ENCODE peak calls at places on chromosome 2, in eight cellular contexts. One of them, this sample, is unnamed.
A peak's percentile ranks its signal among the peaks of the same experiment; 100 is the strongest.

GRCh38 chr2:192675640-192676039 is 480.9 kb upstream of the TMEFF2 start:
- DNase-seq in BJ: no peak
- DNase-seq in astrocyte of the spinal cord: peak; percentile 7
- DNase-seq in CD4-positive, alpha-beta T cell: no peak
- DNase-seq in endothelial cell of umbilical vein: no peak
- DNase-seq in sigmoid colon: no peak
- DNase-seq in WTC11: no peak
- DNase-seq in brain microvascular endothelial cell: no peak
- DNase-seq in this sample: no peak

GRCh38 chr2:189092936-189093335 is 86.6 kb downstream of the COL5A2 start:
- DNase-seq in brain microvascular endothelial cell: peak; percentile 68
- DNase-seq in endothelial cell of umbilical vein: no peak
- DNase-seq in BJ: peak; percentile 47
- DNase-seq in sigmoid colon: peak; percentile 78
- DNase-seq in WTC11: no peak
- DNase-seq in CD4-positive, alpha-beta T cell: no peak
- DNase-seq in astrocyte of the spinal cord: peak; percentile 81
- DNase-seq in this sample: no peak

GRCh38 chr2:9207641-9208301 is 1.2 kb downstream of the ASAP2 start:
- DNase-seq in CD4-positive, alpha-beta T cell: no peak
- DNase-seq in WTC11: peak; percentile 53
- DNase-seq in endothelial cell of umbilical vein: peak; percentile 57
- DNase-seq in brain microvascular endothelial cell: no peak
- DNase-seq in sigmoid colon: no peak
- DNase-seq in astrocyte of the spinal cord: peak; percentile 33
- DNase-seq in BJ: no peak
- DNase-seq in this sample: no peak

GRCh38 chr2:39380525-39381150 is 56.4 kb downstream of the MAP4K3 start:
- DNase-seq in WTC11: no peak
- DNase-seq in brain microvascular endothelial cell: no peak
- DNase-seq in sigmoid colon: no peak
- DNase-seq in BJ: no peak
- DNase-seq in astrocyte of the spinal cord: peak; percentile 20
- DNase-seq in endothelial cell of umbilical vein: peak; percentile 5
- DNase-seq in CD4-positive, alpha-beta T cell: no peak
- DNase-seq in this sample: no peak

GRCh38 chr2:72198532-72199241 is 51.0 kb upstream of the CYP26B1 start:
- DNase-seq in WTC11: no peak
- DNase-seq in sigmoid colon: no peak
- DNase-seq in brain microvascular endothelial cell: peak; percentile 80
- DNase-seq in BJ: no peak
- DNase-seq in CD4-positive, alpha-beta T cell: no peak
- DNase-seq in endothelial cell of umbilical vein: peak; percentile 49
- DNase-seq in astrocyte of the spinal cord: peak; percentile 59
- DNase-seq in this sample: no peak

GRCh38 chr2:128317186-128317897 is 1.3 kb downstream of the HS6ST1 start:
- DNase-seq in BJ: no peak
- DNase-seq in WTC11: peak; percentile 65
- DNase-seq in brain microvascular endothelial cell: no peak
- DNase-seq in endothelial cell of umbilical vein: no peak
- DNase-seq in sigmoid colon: peak; percentile 65
- DNase-seq in CD4-positive, alpha-beta T cell: no peak
- DNase-seq in astrocyte of the spinal cord: no peak
- DNase-seq in this sample: peak; percentile 21

GRCh38 chr2:231791107-231791506 is 4.9 kb downstream of the COPS7B start:
- DNase-seq in brain microvascular endothelial cell: no peak
- DNase-seq in WTC11: no peak
- DNase-seq in endothelial cell of umbilical vein: no peak
- DNase-seq in astrocyte of the spinal cord: no peak
- DNase-seq in CD4-positive, alpha-beta T cell: no peak
- DNase-seq in sigmoid colon: no peak
- DNase-seq in BJ: no peak
- DNase-seq in this sample: no peak

GRCh38 chr2:98180456-98180855 is 93.5 kb downstream of the VWA3B start:
- DNase-seq in endothelial cell of umbilical vein: no peak
- DNase-seq in WTC11: no peak
- DNase-seq in BJ: no peak
- DNase-seq in astrocyte of the spinal cord: no peak
- DNase-seq in CD4-positive, alpha-beta T cell: no peak
- DNase-seq in sigmoid colon: no peak
- DNase-seq in brain microvascular endothelial cell: no peak
- DNase-seq in this sample: no peak

GRCh38 chr2:223618172-223619035 is 16.2 kb upstream of the SCG2 start:
- DNase-seq in BJ: no peak
- DNase-seq in endothelial cell of umbilical vein: no peak
- DNase-seq in brain microvascular endothelial cell: no peak
- DNase-seq in WTC11: peak; percentile 77
- DNase-seq in CD4-positive, alpha-beta T cell: no peak
- DNase-seq in astrocyte of the spinal cord: no peak
- DNase-seq in sigmoid colon: no peak
- DNase-seq in this sample: no peak

GRCh38 chr2:238286551-238286950 is 1.9 kb downstream of the PER2 start:
- DNase-seq in BJ: peak; percentile 65
- DNase-seq in endothelial cell of umbilical vein: no peak
- DNase-seq in brain microvascular endothelial cell: peak; percentile 68
- DNase-seq in astrocyte of the spinal cord: peak; percentile 88
- DNase-seq in sigmoid colon: peak; percentile 93
- DNase-seq in WTC11: no peak
- DNase-seq in CD4-positive, alpha-beta T cell: no peak
- DNase-seq in this sample: no peak

GRCh38 chr2:198054299-198054698 is 249.9 kb downstream of the PLCL1 start:
- DNase-seq in astrocyte of the spinal cord: peak; percentile 47
- DNase-seq in CD4-positive, alpha-beta T cell: peak; percentile 24
- DNase-seq in endothelial cell of umbilical vein: peak; percentile 43
- DNase-seq in BJ: no peak
- DNase-seq in brain microvascular endothelial cell: peak; percentile 45
- DNase-seq in sigmoid colon: no peak
- DNase-seq in WTC11: peak; percentile 40
- DNase-seq in this sample: no peak

GRCh38 chr2:152155209-152155608 is 20.4 kb downstream of the STAM2 start:
- DNase-seq in astrocyte of the spinal cord: no peak
- DNase-seq in endothelial cell of umbilical vein: no peak
- DNase-seq in BJ: no peak
- DNase-seq in CD4-positive, alpha-beta T cell: no peak
- DNase-seq in brain microvascular endothelial cell: no peak
- DNase-seq in sigmoid colon: no peak
- DNase-seq in WTC11: no peak
- DNase-seq in this sample: no peak

GRCh38 chr2:3168230-3168891 is 209.3 kb downstream of the EIPR1 start:
- DNase-seq in WTC11: peak; percentile 20
- DNase-seq in CD4-positive, alpha-beta T cell: no peak
- DNase-seq in endothelial cell of umbilical vein: no peak
- DNase-seq in BJ: peak; percentile 53
- DNase-seq in sigmoid colon: peak; percentile 20
- DNase-seq in astrocyte of the spinal cord: peak; percentile 52
- DNase-seq in brain microvascular endothelial cell: peak; percentile 53
- DNase-seq in this sample: no peak

GRCh38 chr2:78992451-78992806 is 33.1 kb upstream of the REG3G start:
- DNase-seq in sigmoid colon: no peak
- DNase-seq in astrocyte of the spinal cord: peak; percentile 2
- DNase-seq in WTC11: peak; percentile 53
- DNase-seq in brain microvascular endothelial cell: no peak
- DNase-seq in BJ: no peak
- DNase-seq in endothelial cell of umbilical vein: peak; percentile 7
- DNase-seq in CD4-positive, alpha-beta T cell: no peak
- DNase-seq in this sample: peak; percentile 31

GRCh38 chr2:196331816-196332215 is 160.4 kb upstream of the STK17B start:
- DNase-seq in sigmoid colon: no peak
- DNase-seq in CD4-positive, alpha-beta T cell: no peak
- DNase-seq in endothelial cell of umbilical vein: peak; percentile 85
- DNase-seq in BJ: no peak
- DNase-seq in WTC11: no peak
- DNase-seq in astrocyte of the spinal cord: no peak
- DNase-seq in brain microvascular endothelial cell: no peak
- DNase-seq in this sample: no peak

GRCh38 chr2:122019729-122020128 is 264.3 kb downstream of the TSN start:
- DNase-seq in WTC11: no peak
- DNase-seq in CD4-positive, alpha-beta T cell: no peak
- DNase-seq in brain microvascular endothelial cell: no peak
- DNase-seq in BJ: no peak
- DNase-seq in astrocyte of the spinal cord: no peak
- DNase-seq in sigmoid colon: no peak
- DNase-seq in endothelial cell of umbilical vein: no peak
- DNase-seq in this sample: no peak

GRCh38 chr2:219308142-219309093 is 783 bp downstream of the PTPRN start:
- DNase-seq in BJ: no peak
- DNase-seq in sigmoid colon: no peak
- DNase-seq in WTC11: peak; percentile 94
- DNase-seq in astrocyte of the spinal cord: peak; percentile 61
- DNase-seq in brain microvascular endothelial cell: peak; percentile 36
- DNase-seq in endothelial cell of umbilical vein: peak; percentile 38
- DNase-seq in CD4-positive, alpha-beta T cell: peak; percentile 62
- DNase-seq in this sample: no peak

GRCh38 chr2:219595250-219595649 is 2.4 kb upstream of the STK11IP start:
- DNase-seq in WTC11: no peak
- DNase-seq in CD4-positive, alpha-beta T cell: no peak
- DNase-seq in endothelial cell of umbilical vein: no peak
- DNase-seq in brain microvascular endothelial cell: no peak
- DNase-seq in sigmoid colon: no peak
- DNase-seq in BJ: no peak
- DNase-seq in astrocyte of the spinal cord: no peak
- DNase-seq in this sample: no peak

GRCh38 chr2:105324732-105325131 is 4.8 kb downstream of the TGFBRAP1 start:
- DNase-seq in endothelial cell of umbilical vein: peak; percentile 40
- DNase-seq in WTC11: no peak
- DNase-seq in astrocyte of the spinal cord: peak; percentile 72
- DNase-seq in brain microvascular endothelial cell: peak; percentile 82
- DNase-seq in CD4-positive, alpha-beta T cell: no peak
- DNase-seq in sigmoid colon: no peak
- DNase-seq in BJ: peak; percentile 27
- DNase-seq in this sample: no peak

GRCh38 chr2:205520311-205520710 is 162.0 kb upstream of the NRP2 start:
- DNase-seq in brain microvascular endothelial cell: no peak
- DNase-seq in BJ: no peak
- DNase-seq in WTC11: no peak
- DNase-seq in sigmoid colon: no peak
- DNase-seq in astrocyte of the spinal cord: no peak
- DNase-seq in CD4-positive, alpha-beta T cell: no peak
- DNase-seq in endothelial cell of umbilical vein: no peak
- DNase-seq in this sample: no peak

GRCh38 chr2:51243892-51244570 is 212.1 kb upstream of the NRXN1 start:
- DNase-seq in sigmoid colon: no peak
- DNase-seq in endothelial cell of umbilical vein: no peak
- DNase-seq in CD4-positive, alpha-beta T cell: no peak
- DNase-seq in WTC11: no peak
- DNase-seq in BJ: no peak
- DNase-seq in brain microvascular endothelial cell: no peak
- DNase-seq in astrocyte of the spinal cord: no peak
- DNase-seq in this sample: no peak

GRCh38 chr2:9174771-9175441 is 31.7 kb upstream of the ASAP2 start:
- DNase-seq in CD4-positive, alpha-beta T cell: no peak
- DNase-seq in brain microvascular endothelial cell: peak; percentile 82
- DNase-seq in astrocyte of the spinal cord: peak; percentile 84
- DNase-seq in sigmoid colon: no peak
- DNase-seq in endothelial cell of umbilical vein: peak; percentile 64
- DNase-seq in BJ: peak; percentile 67
- DNase-seq in WTC11: no peak
- DNase-seq in this sample: no peak

GRCh38 chr2:109349555-109350430 is 220.8 kb downstream of the SH3RF3 start:
- DNase-seq in endothelial cell of umbilical vein: no peak
- DNase-seq in CD4-positive, alpha-beta T cell: no peak
- DNase-seq in brain microvascular endothelial cell: no peak
- DNase-seq in BJ: no peak
- DNase-seq in WTC11: peak; percentile 38
- DNase-seq in sigmoid colon: no peak
- DNase-seq in astrocyte of the spinal cord: no peak
- DNase-seq in this sample: no peak

GRCh38 chr2:97747285-97747684 is 33.9 kb downstream of the ZAP70 start:
- DNase-seq in BJ: no peak
- DNase-seq in endothelial cell of umbilical vein: no peak
- DNase-seq in WTC11: no peak
- DNase-seq in astrocyte of the spinal cord: no peak
- DNase-seq in sigmoid colon: no peak
- DNase-seq in CD4-positive, alpha-beta T cell: no peak
- DNase-seq in brain microvascular endothelial cell: no peak
- DNase-seq in this sample: no peak

DNA sequence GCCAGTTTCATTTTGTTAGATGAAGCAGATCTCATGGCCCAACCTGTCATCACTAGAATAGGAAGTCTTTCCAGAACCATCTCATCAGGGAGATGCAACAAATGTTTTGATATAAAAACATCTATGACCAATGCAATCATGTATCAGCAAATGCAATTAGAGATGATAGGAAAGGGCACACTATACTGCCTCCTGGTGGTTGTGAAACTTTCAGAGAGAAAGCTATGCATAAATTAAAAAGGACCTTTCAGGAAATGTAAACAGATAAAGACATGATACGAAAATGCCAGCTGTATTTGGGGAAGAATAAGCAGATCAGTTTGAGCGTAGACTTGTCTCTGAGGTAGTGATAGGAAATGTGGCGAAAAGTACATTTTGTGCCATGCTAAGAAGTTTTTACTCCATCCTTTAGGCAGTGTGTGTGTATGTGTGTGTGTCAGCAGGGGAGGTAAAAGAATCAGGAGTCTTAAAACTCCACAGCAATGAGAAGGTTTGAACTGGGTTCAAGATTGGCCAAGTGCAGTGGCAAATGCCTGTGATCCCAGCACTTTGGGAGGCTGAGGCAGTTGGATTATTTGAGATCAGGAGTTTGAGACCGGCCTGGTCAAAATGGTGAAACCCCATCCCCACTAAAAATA is 479.3 kb downstream of the CPS1 start:
- DNase-seq in BJ: no peak
- DNase-seq in sigmoid colon: no peak
- DNase-seq in WTC11: no peak
- DNase-seq in endothelial cell of umbilical vein: peak; percentile 53
- DNase-seq in CD4-positive, alpha-beta T cell: no peak
- DNase-seq in astrocyte of the spinal cord: peak; percentile 36
- DNase-seq in brain microvascular endothelial cell: peak; percentile 45
- DNase-seq in this sample: no peak
- TF ChIP-seq CTCF in BJ: no peak
- TF ChIP-seq CTCF in sigmoid colon: no peak
- TF ChIP-seq CTCF in WTC11: no peak
- TF ChIP-seq CTCF in endothelial cell of umbilical vein: peak; percentile 56
- TF ChIP-seq CTCF in CD4-positive, alpha-beta T cell: no peak
- TF ChIP-seq CTCF in astrocyte of the spinal cord: peak; percentile 69
- TF ChIP-seq CTCF in brain microvascular endothelial cell: peak; percentile 66
- TF ChIP-seq CTCF in this sample: peak; percentile 38

GRCh38 chr2:206556357-206556949 is 85.8 kb upstream of the FAM237A start:
- DNase-seq in WTC11: no peak
- DNase-seq in BJ: no peak
- DNase-seq in brain microvascular endothelial cell: no peak
- DNase-seq in sigmoid colon: no peak
- DNase-seq in astrocyte of the spinal cord: peak; percentile 63
- DNase-seq in CD4-positive, alpha-beta T cell: no peak
- DNase-seq in endothelial cell of umbilical vein: peak; percentile 72
- DNase-seq in this sample: no peak
- TF ChIP-seq CTCF in WTC11: no peak
- TF ChIP-seq CTCF in BJ: peak; percentile 48
- TF ChIP-seq CTCF in brain microvascular endothelial cell: peak; percentile 49
- TF ChIP-seq CTCF in sigmoid colon: no peak
- TF ChIP-seq CTCF in astrocyte of the spinal cord: peak; percentile 50
- TF ChIP-seq CTCF in CD4-positive, alpha-beta T cell: peak; percentile 43
- TF ChIP-seq CTCF in endothelial cell of umbilical vein: peak; percentile 39
- TF ChIP-seq CTCF in this sample: peak; percentile 55

GRCh38 chr2:12577086-12577485 is 139.7 kb upstream of the TRIB2 start:
- DNase-seq in CD4-positive, alpha-beta T cell: no peak
- DNase-seq in astrocyte of the spinal cord: no peak
- DNase-seq in WTC11: no peak
- DNase-seq in BJ: no peak
- DNase-seq in sigmoid colon: no peak
- DNase-seq in brain microvascular endothelial cell: no peak
- DNase-seq in endothelial cell of umbilical vein: no peak
- DNase-seq in this sample: no peak
- TF ChIP-seq CTCF in CD4-positive, alpha-beta T cell: no peak
- TF ChIP-seq CTCF in astrocyte of the spinal cord: no peak
- TF ChIP-seq CTCF in WTC11: no peak
- TF ChIP-seq CTCF in BJ: no peak
- TF ChIP-seq CTCF in sigmoid colon: no peak
- TF ChIP-seq CTCF in brain microvascular endothelial cell: no peak
- TF ChIP-seq CTCF in endothelial cell of umbilical vein: no peak
- TF ChIP-seq CTCF in this sample: no peak

GRCh38 chr2:11829324-11829946 is 83.0 kb downstream of the LPIN1 start:
- DNase-seq in CD4-positive, alpha-beta T cell: peak; percentile 50
- DNase-seq in BJ: no peak
- DNase-seq in sigmoid colon: peak; percentile 79
- DNase-seq in astrocyte of the spinal cord: peak; percentile 66
- DNase-seq in brain microvascular endothelial cell: peak; percentile 33
- DNase-seq in endothelial cell of umbilical vein: peak; percentile 65
- DNase-seq in WTC11: peak; percentile 81
- DNase-seq in this sample: peak; percentile 53
- TF ChIP-seq CTCF in CD4-positive, alpha-beta T cell: peak; percentile 68
- TF ChIP-seq CTCF in BJ: peak; percentile 51
- TF ChIP-seq CTCF in sigmoid colon: no peak
- TF ChIP-seq CTCF in astrocyte of the spinal cord: peak; percentile 64
- TF ChIP-seq CTCF in brain microvascular endothelial cell: peak; percentile 72
- TF ChIP-seq CTCF in endothelial cell of umbilical vein: peak; percentile 52
- TF ChIP-seq CTCF in WTC11: peak; percentile 13
- TF ChIP-seq CTCF in this sample: peak; percentile 48

This sample was measured in D721Med.